ENCODE peak calls at places on chromosome 2, in five cellular contexts. F is transverse colon, A is H1, M is HCT116, V is stomach. P is an unnamed sample.

GRCh38 chr2:29006092-29006985 is 25.2 kb downstream of the TOGARAM2 start:
- DNase-seq in F (no peak), M (no peak), V (no peak), A (no peak), P (no peak)

GRCh38 chr2:102261467-102261866 is 49.9 kb upstream of the IL1RL1 start:
- DNase-seq in F (no peak), A (no peak), V (no peak), M (no peak), P (no peak)

GRCh38 chr2:232512557-232512956 is 7.6 kb upstream of the PRSS56 start:
- DNase-seq in A (no peak), V (no peak), M (no peak), F (no peak), P (no peak)

GRCh38 chr2:54289942-54290702 is 34.1 kb upstream of the TSPYL6 start:
- DNase-seq in A (no peak), M (no peak), F (no peak), V (no peak), P (no peak)

GRCh38 chr2:168639024-168639423 is 163.4 kb upstream of the NOSTRIN start:
- DNase-seq in V (no peak), A (no peak), F (no peak), M (no peak), P (no peak)

GRCh38 chr2:11292464-11293255 is 51.8 kb downstream of the ROCK2 start:
- DNase-seq in V (no peak), F (no peak), M (no peak), A (no peak), P (no peak)

GRCh38 chr2:62014102-62014501 is 108.6 kb downstream of the COMMD1 start:
- DNase-seq in F (peak), A (no peak), M (no peak), V (peak), P (peak)

GRCh38 chr2:7468955-7469354 is 551.7 kb downstream of the RNF144A start:
- DNase-seq in M (no peak), A (no peak), F (no peak), V (no peak), P (no peak)

GRCh38 chr2:12251121-12251520 is 465.6 kb upstream of the TRIB2 start:
- DNase-seq in A (no peak), V (no peak), F (no peak), M (no peak), P (no peak)

GRCh38 chr2:48572797-48573196 is 42.8 kb downstream of the STON1 start:
- DNase-seq in A (no peak), V (no peak), M (no peak), F (no peak), P (no peak)

GRCh38 chr2:201419986-201420385 is 31.3 kb downstream of the TRAK2 start:
- DNase-seq in V (no peak), F (no peak), M (no peak), A (no peak), P (no peak)

GRCh38 chr2:240203031-240203841 is 62.8 kb upstream of the OTOS start:
- DNase-seq in M (no peak), A (no peak), F (no peak), V (no peak), P (peak)

GRCh38 chr2:158953926-158954763 is 14.3 kb upstream of the TANC1 start:
- DNase-seq in M (no peak), V (peak), A (no peak), F (peak), P (peak)

GRCh38 chr2:37615808-37616673 is 55.4 kb downstream of the CDC42EP3 start:
- DNase-seq in F (peak), V (peak), M (no peak), A (no peak), P (no peak)

GRCh38 chr2:71299507-71299906 is 32.1 kb upstream of the ZNF638 start:
- DNase-seq in V (no peak), A (no peak), M (no peak), F (no peak), P (no peak)

GRCh38 chr2:84701880-84702279 is 179.0 kb downstream of the TRABD2A start:
- DNase-seq in V (no peak), F (no peak), A (no peak), M (no peak), P (no peak)

GRCh38 chr2:65390134-65390533 is 42.3 kb downstream of the SPRED2 start:
- DNase-seq in V (peak), A (no peak), F (peak), M (no peak), P (no peak)
- TF ChIP-seq POLR2A in V (no peak), A (no peak), F (no peak), M (no peak), P (no peak)

GRCh38 chr2:155364766-155365165 is 666.3 kb downstream of the KCNJ3 start:
- DNase-seq in F (no peak), M (no peak), A (no peak), V (no peak), P (no peak)

GRCh38 chr2:155372969-155373368 is 674.5 kb downstream of the KCNJ3 start:
- DNase-seq in M (peak), F (no peak), V (no peak), A (no peak), P (no peak)

GRCh38 chr2:155363349-155363888 is 664.9 kb downstream of the KCNJ3 start:
- DNase-seq in V (no peak), M (no peak), A (no peak), F (no peak), P (no peak)

DNA sequence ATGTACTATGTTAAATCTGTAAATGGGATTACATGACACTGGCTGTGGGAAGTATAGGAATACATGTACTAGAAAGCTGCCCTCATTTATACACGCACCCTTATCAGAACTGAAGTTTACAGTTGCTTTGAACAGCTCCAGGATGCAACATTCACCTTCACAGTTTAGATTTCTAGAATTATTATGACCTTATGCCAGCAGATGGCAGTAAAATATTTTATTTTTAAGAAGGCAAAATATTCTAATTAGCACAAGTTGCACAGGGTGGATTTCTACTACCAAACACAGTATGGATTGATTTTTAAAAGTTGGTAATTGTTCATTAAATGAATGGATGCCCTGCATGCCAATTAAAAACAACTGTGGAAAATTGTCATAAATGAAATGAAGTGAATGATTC is 670.4 kb downstream of the KCNJ3 start:
- DNase-seq in V (no peak), A (no peak), M (peak), F (no peak), P (no peak)
- TF ChIP-seq CTCF in V (no peak), A (no peak), M (peak), F (no peak), P (no peak)

DNA sequence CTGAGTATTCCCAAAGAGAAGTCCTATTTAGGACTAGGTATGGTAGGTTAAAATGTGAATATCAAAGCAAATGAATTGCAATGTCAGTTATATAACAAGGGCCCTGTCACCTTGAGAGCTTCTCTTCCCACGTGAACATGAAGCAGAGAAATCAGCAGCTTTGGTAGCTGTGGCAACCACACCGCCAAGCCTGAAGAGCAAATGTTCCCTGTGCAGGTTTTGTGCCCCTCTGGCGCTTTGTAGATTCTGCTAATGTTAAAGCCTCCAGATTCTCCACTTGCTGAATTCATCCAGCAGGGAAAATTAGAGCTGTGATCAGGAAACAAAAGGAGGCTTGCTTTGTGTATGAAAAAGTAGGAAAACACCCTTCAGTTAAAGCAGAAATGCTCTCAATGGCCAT is 322.6 kb downstream of the RBM43 start:
- DNase-seq in F (no peak), A (no peak), V (no peak), M (no peak), P (no peak)
- TF ChIP-seq POLR2AphosphoS5 in F (no peak), A (no peak), V (no peak), M (no peak), P (no peak)

GRCh38 chr2:82896117-82896516 is 1563.0 kb downstream of the SUCLG1 start:
- DNase-seq in M (no peak), A (no peak), V (no peak), F (no peak), P (no peak)
- TF ChIP-seq POLR2A in M (no peak), A (no peak), V (no peak), F (no peak), P (no peak)

P was measured in breast epithelium.